ENCODE peak calls at places on chromosomes 5 and 9, in seven cellular contexts. T is HEK293T, C is GM12878, G is HepG2, K is HCT116, H is K562, S is H1. I is an unnamed sample.

GRCh38 chr5:104326966-104327365 is 764.4 kb upstream of the NUDT12 start:
- DNase-seq in T (no peak), C (no peak), G (no peak), K (no peak), H (no peak), S (no peak), I (no peak)

GRCh38 chr9:653856-654387 is 187.6 kb upstream of the DMRT1 start:
- DNase-seq in T (no peak), C (no peak), G (no peak), K (no peak), H (no peak), S (no peak), I (no peak)

GRCh38 chr5:87020099-87020934 is 247.4 kb upstream of the RASA1 start:
- DNase-seq in T (no peak), C (peak; percentile 47), G (no peak), K (no peak), H (peak; percentile 6), S (no peak), I (no peak)

GRCh38 chr9:6152824-6153223 is 62.8 kb upstream of the IL33 start:
- DNase-seq in T (no peak), C (no peak), G (no peak), K (no peak), H (no peak), S (no peak), I (no peak)

GRCh38 chr9:97744710-97745708 is 47.9 kb upstream of the XPA start:
- DNase-seq in T (no peak), C (no peak), G (no peak), K (no peak), H (peak; percentile 11), S (peak; percentile 61), I (peak; percentile 60)

GRCh38 chr5:57655228-57655627 is 172.6 kb upstream of the ACTBL2 start:
- DNase-seq in T (no peak), C (no peak), G (no peak), K (no peak), H (no peak), S (no peak), I (no peak)

GRCh38 chr9:116365056-116365471 is 211.5 kb downstream of the PAPPA start:
- DNase-seq in T (peak; percentile 35), C (no peak), G (no peak), K (no peak), H (no peak), S (no peak), I (no peak)

GRCh38 chr5:137186759-137187461 is 312.2 kb downstream of the SPOCK1 start:
- DNase-seq in T (no peak), C (no peak), G (no peak), K (no peak), H (no peak), S (no peak), I (no peak)

GRCh38 chr5:82332889-82333619 is 54.9 kb upstream of the RPS23 start:
- DNase-seq in T (no peak), C (no peak), G (no peak), K (no peak), H (no peak), S (no peak), I (no peak)

GRCh38 chr5:111337133-111337532 is 112.9 kb downstream of the CAMK4 start:
- DNase-seq in T (no peak), C (peak; percentile 26), G (no peak), K (no peak), H (no peak), S (no peak), I (no peak)

GRCh38 chr5:125413861-125414260 is 667.4 kb upstream of the ZNF608 start:
- DNase-seq in T (no peak), C (no peak), G (no peak), K (no peak), H (no peak), S (no peak), I (no peak)

GRCh38 chr5:114362197-114362976 is 517 bp downstream of the KCNN2 start:
- DNase-seq in T (peak; percentile 42), C (no peak), G (no peak), K (no peak), H (no peak), S (peak; percentile 91), I (peak; percentile 75)

GRCh38 chr9:38619556-38620447 is 594 bp downstream of the ANKRD18A start:
- DNase-seq in T (peak; percentile 21), C (no peak), G (peak; percentile 21), K (no peak), H (no peak), S (peak; percentile 63), I (peak; percentile 36)

GRCh38 chr9:69193685-69194032 is 19.6 kb downstream of the TJP2 start:
- DNase-seq in T (no peak), C (no peak), G (no peak), K (no peak), H (peak; percentile 44), S (no peak), I (no peak)

GRCh38 chr5:154842689-154843530 is 7.5 kb downstream of the FAXDC2 start:
- DNase-seq in T (no peak), C (no peak), G (peak; percentile 90), K (no peak), H (no peak), S (no peak), I (no peak)

GRCh38 chr5:91166040-91166807 is 216.9 kb downstream of the ARRDC3 start:
- DNase-seq in T (no peak), C (no peak), G (no peak), K (no peak), H (no peak), S (no peak), I (no peak)

GRCh38 chr5:146088098-146088497 is 17.3 kb downstream of the PLAC8L1 start:
- DNase-seq in T (no peak), C (no peak), G (no peak), K (no peak), H (no peak), S (no peak), I (no peak)

GRCh38 chr5:466661-467310 is 23.8 kb downstream of the EXOC3 start:
- DNase-seq in T (no peak), C (no peak), G (no peak), K (no peak), H (no peak), S (no peak), I (peak; percentile 7)

GRCh38 chr5:3381206-3381825 is 214.3 kb upstream of the IRX1 start:
- DNase-seq in T (no peak), C (no peak), G (no peak), K (no peak), H (no peak), S (no peak), I (no peak)

GRCh38 chr5:3382151-3382550 is 213.5 kb upstream of the IRX1 start:
- DNase-seq in T (no peak), C (no peak), G (no peak), K (no peak), H (no peak), S (no peak), I (no peak)

GRCh38 chr5:3382782-3383181 is 212.8 kb upstream of the IRX1 start:
- DNase-seq in T (no peak), C (no peak), G (no peak), K (no peak), H (no peak), S (no peak), I (no peak)

GRCh38 chr5:3377831-3378230 is 217.8 kb upstream of the IRX1 start:
- DNase-seq in T (no peak), C (no peak), G (no peak), K (no peak), H (no peak), S (peak; percentile 27), I (no peak)

DNA sequence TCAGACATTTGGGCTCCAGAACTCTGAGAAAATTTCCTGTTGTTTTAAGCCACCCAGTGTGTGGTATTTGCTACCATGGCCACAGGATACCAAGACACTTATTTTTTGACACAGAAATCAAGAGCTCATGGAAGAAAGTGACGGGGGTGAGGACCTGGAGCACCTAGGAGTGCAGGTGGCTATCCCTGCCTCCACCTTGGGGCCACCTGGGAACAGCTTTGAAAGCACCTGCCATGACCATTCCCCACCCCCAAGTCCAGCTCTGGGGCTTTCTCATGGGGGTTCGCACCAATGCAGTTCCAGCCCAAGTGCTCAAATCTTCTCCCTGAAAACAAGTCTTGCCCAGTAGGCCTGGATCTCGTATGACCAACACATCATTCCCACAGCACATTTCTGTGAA is 214.9 kb upstream of the IRX1 start:
- DNase-seq in T (no peak), C (no peak), G (no peak), K (no peak), H (no peak), S (no peak), I (no peak)
- TF ChIP-seq SP1 in T (no peak), C (no peak), G (no peak), K (no peak), H (no peak), S (no peak), I (no peak)

GRCh38 chr5:139404484-139404840 is 573 bp upstream of the SPATA24 start:
- DNase-seq in T (no peak), C (no peak), G (no peak), K (no peak), H (no peak), S (no peak), I (no peak)
- TF ChIP-seq SP1 in T (no peak), C (no peak), G (no peak), K (no peak), H (no peak), S (no peak), I (no peak)

DNA sequence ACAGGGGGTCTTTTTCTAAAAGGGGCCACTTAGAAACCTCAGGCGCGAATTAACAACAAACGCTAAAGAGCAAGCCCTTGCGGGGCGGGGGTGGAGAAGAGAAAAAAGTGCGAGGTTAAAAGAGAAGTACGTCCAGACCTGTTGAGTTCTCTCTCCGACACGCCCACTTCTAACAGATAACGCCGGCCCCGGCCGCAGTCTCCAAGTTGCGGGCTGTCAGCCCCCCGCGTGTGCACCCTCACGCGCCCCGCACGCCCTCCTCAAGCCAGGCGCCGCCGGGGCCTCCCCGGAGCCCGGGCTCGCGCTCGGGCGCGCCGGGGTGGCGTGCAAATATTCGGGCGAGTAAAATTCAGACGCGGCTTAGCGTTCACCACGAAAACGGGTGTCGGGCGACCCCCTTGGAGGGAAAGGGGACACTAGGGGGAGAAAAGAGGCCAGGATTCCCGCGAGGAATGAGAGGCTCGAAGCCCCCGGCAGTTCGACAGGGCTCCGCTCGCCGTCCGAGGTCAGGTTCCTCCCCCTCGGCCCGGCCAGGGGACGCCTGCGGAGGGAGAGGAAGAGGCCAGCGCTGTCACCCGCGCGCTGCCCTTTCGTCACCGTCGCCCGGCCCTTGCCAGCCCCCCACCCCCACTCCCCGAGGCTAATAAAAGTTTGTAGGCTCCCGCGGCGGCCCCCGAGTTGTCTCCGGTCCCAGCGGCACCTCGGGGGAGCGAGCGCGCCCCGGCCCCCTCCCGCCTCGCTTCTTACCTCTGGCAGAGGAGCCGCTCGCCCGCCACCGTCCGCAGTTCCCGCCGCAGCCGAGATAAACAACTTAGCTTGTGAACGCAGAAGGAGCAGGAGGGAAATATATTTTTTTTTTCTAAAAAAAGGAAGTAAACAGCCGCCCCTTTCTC is 776 bp downstream of the NR3C1 start:
- DNase-seq in T (peak; percentile 25), C (no peak), G (peak; percentile 34), K (no peak), H (peak; percentile 81), S (peak; percentile 65), I (peak; percentile 52)
- TF ChIP-seq SP1 in T (no peak), C (no peak), G (no peak), K (no peak), H (no peak), S (no peak), I (no peak)

DNA sequence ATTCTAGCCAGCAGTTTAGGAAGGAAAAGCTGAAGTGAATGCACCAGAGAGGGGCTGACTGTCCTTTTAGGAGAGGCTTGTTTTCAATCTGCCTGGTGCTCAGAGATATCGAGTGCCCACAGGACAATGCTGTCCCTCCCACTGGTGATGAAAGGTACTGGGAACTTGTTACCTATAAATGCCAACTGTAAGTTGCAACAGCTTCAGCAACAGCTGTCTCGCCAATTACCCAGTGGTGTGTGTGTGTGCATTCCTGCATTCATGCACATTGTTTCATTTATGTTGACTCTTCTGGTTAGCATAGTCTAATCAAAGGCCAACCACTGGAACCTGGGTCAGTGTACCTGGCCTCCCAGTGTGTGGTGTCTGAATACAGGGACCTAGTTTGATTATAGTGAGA is 161.1 kb downstream of the CSNK1G3 start:
- DNase-seq in T (no peak), C (no peak), G (peak; percentile 9), K (no peak), H (no peak), S (no peak), I (no peak)
- TF ChIP-seq SP1 in T (no peak), C (no peak), G (no peak), K (no peak), H (no peak), S (no peak), I (no peak)